ENCODE peak calls at places on chromosomes 12 and 14, in six cellular contexts. V is breast epithelium; A is lower leg skin; T is fibroblast of mammary gland; J is CD8-positive, alpha-beta T cell; E is IMR-90. I is an unnamed sample.

GRCh38 chr12:47244730-47245285 is 165.0 kb upstream of the AMIGO2 start:
- DNase-seq in T (no peak), V (no peak), E (no peak), A (no peak), J (no peak), I (no peak)

GRCh38 chr12:28104893-28105864 is 85.1 kb upstream of the CCDC91 start:
- DNase-seq in A (no peak), E (no peak), V (no peak), T (peak), J (no peak), I (no peak)

GRCh38 chr14:96581026-96581425 is 78.8 kb downstream of the PAPOLA start:
- DNase-seq in V (no peak), T (no peak), J (no peak), A (no peak), E (no peak), I (no peak)

GRCh38 chr14:103275000-103275399 is 59.0 kb upstream of the EIF5 start:
- DNase-seq in T (no peak), J (no peak), E (no peak), A (no peak), V (no peak), I (no peak)

GRCh38 chr12:89993632-89994031 is 285.0 kb upstream of the ATP2B1 start:
- DNase-seq in A (no peak), J (no peak), E (no peak), V (no peak), T (no peak), I (no peak)

GRCh38 chr12:113766133-113766879 is 199.8 kb downstream of the RBM19 start:
- DNase-seq in J (no peak), T (no peak), E (no peak), V (no peak), A (no peak), I (no peak)

GRCh38 chr12:2339022-2339431 is 286.2 kb downstream of the CACNA1C start:
- DNase-seq in J (no peak), T (peak), V (no peak), A (no peak), E (peak), I (no peak)

GRCh38 chr12:21583587-21583986 is 21.1 kb downstream of the GYS2 start:
- DNase-seq in J (no peak), V (no peak), E (no peak), A (no peak), T (no peak), I (no peak)

GRCh38 chr14:63897706-63898105 is 44.9 kb downstream of the SYNE2 start:
- DNase-seq in A (no peak), T (peak), V (no peak), J (no peak), E (peak), I (peak)

GRCh38 chr12:41473441-41473840 is 285.3 kb downstream of the PDZRN4 start:
- DNase-seq in V (no peak), J (no peak), T (no peak), A (no peak), E (no peak), I (no peak)

GRCh38 chr14:84825481-84825880 is 704.5 kb upstream of the FLRT2 start:
- DNase-seq in E (peak), J (no peak), T (peak), A (no peak), V (no peak), I (no peak)

GRCh38 chr12:73221836-73222235 is 949.7 kb downstream of the TRHDE start:
- DNase-seq in J (no peak), V (no peak), A (no peak), T (no peak), E (no peak), I (no peak)

GRCh38 chr14:58535084-58535483 is 102.7 kb upstream of the DACT1 start:
- DNase-seq in J (no peak), V (no peak), E (peak), A (no peak), T (no peak), I (peak)

GRCh38 chr14:86334355-86334754 is 804.4 kb downstream of the FLRT2 start:
- DNase-seq in T (no peak), A (no peak), E (peak), J (no peak), V (no peak), I (no peak)

GRCh38 chr12:11731455-11731854 is 82.0 kb downstream of the ETV6 start:
- DNase-seq in V (no peak), E (peak), J (no peak), T (no peak), A (no peak), I (no peak)

GRCh38 chr12:68490476-68490875 is 120.2 kb upstream of the RAP1B start:
- DNase-seq in E (no peak), T (no peak), J (no peak), V (no peak), A (no peak), I (no peak)

GRCh38 chr12:42299392-42300308 is 26.2 kb downstream of the ZCRB1 start:
- DNase-seq in V (no peak), T (peak), A (no peak), J (no peak), E (peak), I (no peak)

GRCh38 chr12:89544730-89545184 is 18.9 kb upstream of the POC1B start:
- DNase-seq in J (no peak), T (peak), V (peak), A (no peak), E (no peak), I (peak)

GRCh38 chr12:104063712-104064030 is 660 bp upstream of the HCFC2 start:
- DNase-seq in E (peak), V (no peak), J (no peak), T (peak), A (peak), I (no peak)

GRCh38 chr14:29446971-29447370 is 480.7 kb downstream of the PRKD1 start:
- DNase-seq in A (no peak), V (no peak), J (no peak), T (no peak), E (no peak), I (no peak)

GRCh38 chr14:65790185-65790815 is 377.8 kb downstream of the FUT8 start:
- DNase-seq in E (no peak), A (no peak), V (no peak), T (no peak), J (no peak), I (no peak)

GRCh38 chr12:49764126-49764525 is 22.8 kb downstream of the TMBIM6 start:
- DNase-seq in J (peak), A (peak), T (no peak), E (no peak), V (no peak), I (no peak)

GRCh38 chr12:47820631-47821345 is 1.1 kb upstream of the HDAC7 start:
- DNase-seq in A (peak), T (peak), V (peak), J (no peak), E (peak), I (peak)

GRCh38 chr12:56086608-56087007 is 6.6 kb downstream of the ERBB3 start:
- DNase-seq in V (no peak), E (no peak), A (no peak), T (no peak), J (no peak), I (no peak)

GRCh38 chr12:65948320-65949008 is 124.2 kb downstream of the HMGA2 start:
- DNase-seq in T (peak), J (no peak), A (peak), V (peak), E (peak), I (peak)

GRCh38 chr12:5830121-5830520 is 114.9 kb downstream of the ANO2 start:
- DNase-seq in V (no peak), T (no peak), J (no peak), E (no peak), A (no peak), I (no peak)

GRCh38 chr12:111033281-111034147 is 113.1 kb upstream of the MYL2 start:
- DNase-seq in T (no peak), J (no peak), A (no peak), V (no peak), E (no peak), I (no peak)

GRCh38 chr12:109770104-109770860 is 56.7 kb downstream of the FAM222A start:
- DNase-seq in T (no peak), E (no peak), V (no peak), J (no peak), A (peak), I (no peak)

GRCh38 chr14:65356327-65356836 is 56.1 kb upstream of the FUT8 start:
- DNase-seq in E (peak), A (no peak), V (peak), T (peak), J (no peak), I (peak)

GRCh38 chr14:60217713-60218112 is 31.3 kb upstream of the PPM1A start:
- DNase-seq in V (no peak), E (no peak), T (no peak), J (no peak), A (no peak), I (no peak)
- TF ChIP-seq CTCF in V (no peak), E (no peak), T (no peak), J (no peak), A (no peak), I (no peak)

GRCh38 chr14:100345711-100346110 is 22.6 kb downstream of the SLC25A47 start:
- DNase-seq in E (no peak), J (no peak), A (peak), T (no peak), V (no peak), I (no peak)

GRCh38 chr14:100342195-100342594 is 19.1 kb downstream of the SLC25A47 start:
- DNase-seq in V (no peak), T (no peak), A (peak), E (no peak), J (no peak), I (no peak)

GRCh38 chr14:100339757-100340453 is 16.8 kb downstream of the SLC25A47 start:
- DNase-seq in E (no peak), V (no peak), A (peak), T (no peak), J (no peak), I (no peak)

GRCh38 chr14:100340454-100340813 is 17.3 kb downstream of the SLC25A47 start:
- DNase-seq in E (no peak), J (no peak), V (no peak), T (no peak), A (no peak), I (no peak)

GRCh38 chr14:100341301-100342031 is 18.3 kb downstream of the SLC25A47 start:
- DNase-seq in J (no peak), E (peak), T (peak), A (peak), V (no peak), I (peak)
- H3K4me3 ChIP-seq in J (no peak), E (no peak), T (no peak), A (no peak), V (no peak), I (no peak)

GRCh38 chr14:22481546-22481945 is 107.5 kb downstream of the DAD1 start:
- DNase-seq in E (no peak), T (no peak), V (no peak), A (no peak), J (no peak), I (no peak)

GRCh38 chr14:22479781-22480464 is 109.1 kb downstream of the DAD1 start:
- DNase-seq in E (no peak), T (no peak), J (no peak), A (no peak), V (no peak), I (no peak)

GRCh38 chr14:22482782-22483553 is 106.1 kb downstream of the DAD1 start:
- DNase-seq in E (no peak), A (no peak), V (no peak), T (no peak), J (no peak), I (no peak)

GRCh38 chr14:22483863-22484593 is 105.0 kb downstream of the DAD1 start:
- DNase-seq in V (no peak), T (peak), E (no peak), J (no peak), A (no peak), I (no peak)

DNA sequence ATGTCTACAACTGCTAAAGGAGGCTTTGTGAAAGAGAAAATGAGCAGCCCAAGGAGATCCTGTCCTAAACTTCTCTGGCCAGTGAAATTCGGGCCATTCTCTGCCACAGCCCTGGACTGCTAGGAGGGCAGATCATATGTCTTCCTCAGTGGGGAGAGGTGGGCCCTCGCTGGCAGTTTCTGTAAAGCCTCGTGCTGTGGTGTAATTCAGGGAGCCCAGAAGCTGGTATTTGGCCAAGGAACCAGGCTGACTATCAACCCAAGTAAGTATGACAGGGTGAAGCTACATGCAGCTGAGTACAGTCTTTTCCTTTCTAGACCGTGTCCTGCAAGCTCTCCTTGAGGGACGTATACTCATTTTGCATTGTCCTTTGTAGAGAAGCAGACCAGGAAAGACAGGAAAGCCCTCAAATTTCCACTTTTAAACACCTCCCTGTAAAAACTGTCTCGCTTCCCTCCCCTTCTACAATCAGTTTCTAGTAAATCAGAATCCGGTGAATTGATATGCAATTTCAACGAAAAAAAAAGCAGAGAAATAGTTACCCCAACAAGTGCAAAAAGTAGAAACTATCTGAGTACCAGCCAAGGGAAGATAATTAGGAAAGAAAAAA is 106.8 kb downstream of the DAD1 start:
- DNase-seq in J (no peak), E (no peak), T (no peak), V (no peak), A (no peak), I (no peak)
- TF ChIP-seq CTCF in J (no peak), E (no peak), T (no peak), V (no peak), A (no peak), I (no peak)

DNA sequence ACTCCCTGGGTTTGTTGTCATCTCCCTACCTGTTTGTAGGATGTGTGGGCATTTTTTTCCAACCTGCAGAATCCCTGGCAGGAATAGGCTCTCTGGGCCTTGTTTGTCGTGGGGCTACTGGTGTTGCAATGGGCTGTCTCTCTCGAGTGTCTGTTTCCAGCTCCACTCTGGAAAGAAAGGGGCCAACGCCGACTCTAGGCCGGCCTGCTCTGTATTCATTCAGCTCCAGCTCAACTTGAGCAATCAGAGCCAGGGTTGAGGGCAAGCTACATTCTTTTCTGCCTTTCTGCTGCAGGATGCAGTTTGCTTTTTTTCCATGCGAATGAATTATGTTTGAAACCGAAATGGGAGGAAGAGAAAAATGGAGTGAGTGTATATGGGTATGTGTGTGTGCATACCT is 2.3 kb downstream of the JDP2 start:
- DNase-seq in V (no peak), T (peak), J (no peak), A (peak), E (peak), I (no peak)
- H3K4me3 ChIP-seq in V (peak), T (peak), J (no peak), A (no peak), E (peak), I (peak)

GRCh38 chr14:72472845-72473244 is 421.1 kb downstream of the DPF3 start:
- DNase-seq in E (peak), J (no peak), T (no peak), V (no peak), A (no peak), I (no peak)
- TF ChIP-seq CTCF in E (no peak), J (no peak), T (no peak), V (no peak), A (no peak), I (no peak)

DNA sequence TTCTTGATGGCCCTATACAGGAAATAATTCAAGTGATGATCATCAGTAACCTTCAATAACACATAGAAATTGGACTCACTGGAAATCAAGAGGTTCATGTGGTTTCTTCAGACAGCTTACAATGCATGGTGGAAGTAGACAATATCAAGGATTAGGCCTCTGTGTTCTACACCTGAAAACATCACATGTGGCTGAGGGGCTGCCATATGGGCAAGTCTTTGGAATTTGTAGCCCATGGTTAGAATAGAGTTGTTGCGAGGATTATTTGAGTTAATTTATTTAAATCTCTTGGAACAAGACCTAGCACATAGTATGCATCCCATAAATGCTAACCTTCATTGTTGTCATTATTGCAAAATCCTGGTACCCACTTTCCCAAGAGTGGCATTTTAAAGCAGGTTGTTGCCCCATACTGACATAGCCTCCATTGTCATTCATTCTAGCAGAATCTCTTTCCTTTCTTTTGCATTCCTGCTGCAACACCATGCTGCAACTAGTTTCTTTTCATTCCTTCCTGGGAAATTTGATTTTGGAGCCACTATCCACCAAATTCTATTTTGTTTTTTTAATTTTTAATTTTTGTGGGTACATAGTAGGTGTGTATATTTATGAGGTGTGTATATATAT is 352.7 kb upstream of the NAV3 start:
- DNase-seq in A (no peak), E (no peak), T (no peak), J (no peak), V (no peak), I (no peak)
- H3K4me3 ChIP-seq in A (no peak), E (no peak), T (no peak), J (no peak), V (no peak), I (no peak)

DNA sequence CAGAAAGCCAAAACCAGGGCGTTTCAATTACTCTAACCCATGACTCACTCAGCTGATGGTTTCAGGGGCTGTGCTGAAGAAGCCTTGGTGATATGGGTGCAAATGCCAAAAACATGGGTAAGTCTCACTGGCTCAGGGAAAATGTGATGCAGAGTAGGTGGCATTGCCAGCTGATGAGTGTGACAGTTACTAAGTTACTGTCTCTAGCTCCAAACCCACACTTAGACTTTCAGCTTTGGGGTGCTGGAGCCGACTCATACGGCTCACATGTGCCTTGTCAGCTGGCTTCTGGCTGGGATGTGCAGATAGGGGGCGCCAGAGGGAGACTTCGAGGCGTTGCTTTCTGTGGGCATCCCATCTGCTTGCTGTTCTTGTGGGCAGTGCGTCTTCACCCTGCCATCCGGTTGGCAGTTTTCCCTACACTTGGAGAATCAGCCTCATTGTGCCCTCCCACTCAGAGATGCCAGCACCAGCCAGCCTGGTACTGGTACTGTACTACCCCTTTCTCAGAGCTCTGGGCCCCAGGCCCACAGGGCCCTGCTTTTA is 11.1 kb upstream of the KRT7 start:
- DNase-seq in A (peak), E (peak), J (no peak), T (peak), V (peak), I (no peak)
- TF ChIP-seq CTCF in A (no peak), E (peak), J (no peak), T (peak), V (peak), I (peak)

DNA sequence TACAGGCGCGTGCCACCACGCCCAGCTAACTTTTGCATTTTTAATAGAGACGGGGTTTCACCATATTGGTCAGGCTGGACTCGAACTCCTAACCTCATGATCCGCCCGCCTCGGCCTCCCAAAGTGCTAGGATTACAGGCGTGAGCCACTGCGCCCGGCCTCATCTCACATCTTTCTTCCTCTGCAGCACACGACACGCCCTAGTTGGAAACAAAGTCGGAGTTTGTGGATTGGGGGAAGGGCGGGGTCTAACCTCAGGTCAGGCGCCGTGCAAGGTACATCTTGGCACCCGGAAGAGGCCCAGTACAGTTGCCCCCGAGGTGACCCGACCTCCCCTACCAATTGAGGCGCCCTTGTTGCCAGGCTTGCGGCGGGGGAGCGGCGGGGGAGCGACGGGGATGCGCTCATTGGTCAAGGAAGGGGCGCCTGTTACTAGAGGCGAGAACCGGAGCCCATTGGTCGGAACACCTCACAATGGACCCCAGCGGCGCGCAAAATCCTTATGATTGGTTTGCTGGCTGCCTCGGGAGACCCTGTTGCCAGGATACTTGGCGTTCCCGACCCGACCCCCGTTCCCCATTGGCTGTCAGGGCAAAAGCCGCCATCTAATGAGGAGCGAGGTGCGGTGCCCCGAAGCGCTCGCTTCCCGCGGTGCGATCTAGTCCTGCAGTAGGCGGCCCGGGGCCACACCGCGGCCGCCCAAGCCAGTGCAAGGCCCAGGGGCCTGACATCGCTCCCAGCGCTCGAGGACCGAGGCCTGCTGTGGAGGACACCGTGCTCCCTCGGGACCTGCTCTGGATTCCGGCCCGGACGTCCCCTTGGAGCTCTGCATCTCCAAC is at the start of gene REC8:
- DNase-seq in A (no peak), V (no peak), E (no peak), J (peak), T (peak), I (no peak)
- H3K4me3 ChIP-seq in A (no peak), V (peak), E (no peak), J (peak), T (peak), I (no peak)

GRCh38 chr12:30440826-30441602 is 254.7 kb downstream of the IPO8 start:
- DNase-seq in A (no peak), T (peak), E (peak), V (no peak), J (no peak), I (no peak)
- TF ChIP-seq CTCF in A (no peak), T (peak), E (peak), V (no peak), J (no peak), I (peak)

I was measured in AG09309.